ENCODE peak calls at places on chromosomes 7 and 10, in nine cellular contexts. One of them, this sample, is unnamed.

GRCh38 chr7:141073173-141073640 is 657 bp upstream of the TMEM178B start:
- DNase-seq in stomach: no peak
- DNase-seq in BJ: no peak
- DNase-seq in cerebellar cortex: peak
- DNase-seq in EH: peak
- DNase-seq in activated naive CD4-positive, alpha-beta T cell: no peak
- DNase-seq in transverse colon: peak
- DNase-seq in posterior vena cava: no peak
- DNase-seq in GM20000: peak
- DNase-seq in this sample: peak

GRCh38 chr10:79313911-79314439 is 33.3 kb upstream of the PPIF start:
- DNase-seq in activated naive CD4-positive, alpha-beta T cell: no peak
- DNase-seq in posterior vena cava: no peak
- DNase-seq in transverse colon: no peak
- DNase-seq in GM20000: no peak
- DNase-seq in cerebellar cortex: no peak
- DNase-seq in stomach: no peak
- DNase-seq in BJ: no peak
- DNase-seq in EH: no peak
- DNase-seq in this sample: no peak

GRCh38 chr7:82044497-82045080 is 274.7 kb upstream of the HGF start:
- DNase-seq in stomach: peak
- DNase-seq in GM20000: peak
- DNase-seq in posterior vena cava: no peak
- DNase-seq in activated naive CD4-positive, alpha-beta T cell: no peak
- DNase-seq in BJ: no peak
- DNase-seq in transverse colon: peak
- DNase-seq in cerebellar cortex: peak
- DNase-seq in EH: peak
- DNase-seq in this sample: no peak

GRCh38 chr7:140390466-140391190 is 7.7 kb downstream of the SLC37A3 start:
- DNase-seq in GM20000: peak
- DNase-seq in posterior vena cava: peak
- DNase-seq in activated naive CD4-positive, alpha-beta T cell: no peak
- DNase-seq in cerebellar cortex: no peak
- DNase-seq in EH: peak
- DNase-seq in transverse colon: no peak
- DNase-seq in stomach: no peak
- DNase-seq in BJ: no peak
- DNase-seq in this sample: no peak

GRCh38 chr7:44213206-44213871 is 12.6 kb downstream of the YKT6 start:
- DNase-seq in stomach: no peak
- DNase-seq in cerebellar cortex: no peak
- DNase-seq in GM20000: peak
- DNase-seq in activated naive CD4-positive, alpha-beta T cell: no peak
- DNase-seq in posterior vena cava: peak
- DNase-seq in EH: no peak
- DNase-seq in transverse colon: no peak
- DNase-seq in BJ: no peak
- DNase-seq in this sample: no peak

GRCh38 chr7:10632707-10633106 is 341.0 kb upstream of the PHF14 start:
- DNase-seq in activated naive CD4-positive, alpha-beta T cell: no peak
- DNase-seq in stomach: no peak
- DNase-seq in EH: no peak
- DNase-seq in transverse colon: no peak
- DNase-seq in cerebellar cortex: no peak
- DNase-seq in GM20000: no peak
- DNase-seq in posterior vena cava: no peak
- DNase-seq in BJ: no peak
- DNase-seq in this sample: no peak

GRCh38 chr7:45710271-45711160 is 136.3 kb downstream of the ADCY1 start:
- DNase-seq in transverse colon: no peak
- DNase-seq in cerebellar cortex: no peak
- DNase-seq in activated naive CD4-positive, alpha-beta T cell: no peak
- DNase-seq in GM20000: no peak
- DNase-seq in posterior vena cava: peak
- DNase-seq in BJ: no peak
- DNase-seq in EH: no peak
- DNase-seq in stomach: no peak
- DNase-seq in this sample: no peak

GRCh38 chr7:99137418-99138180 is 6.3 kb downstream of the SMURF1 start:
- DNase-seq in cerebellar cortex: no peak
- DNase-seq in EH: peak
- DNase-seq in GM20000: no peak
- DNase-seq in activated naive CD4-positive, alpha-beta T cell: no peak
- DNase-seq in transverse colon: no peak
- DNase-seq in posterior vena cava: no peak
- DNase-seq in BJ: no peak
- DNase-seq in stomach: no peak
- DNase-seq in this sample: peak

GRCh38 chr10:14665304-14665703 is 109.4 kb downstream of the FAM107B start:
- DNase-seq in cerebellar cortex: no peak
- DNase-seq in GM20000: no peak
- DNase-seq in stomach: no peak
- DNase-seq in transverse colon: no peak
- DNase-seq in BJ: no peak
- DNase-seq in posterior vena cava: no peak
- DNase-seq in activated naive CD4-positive, alpha-beta T cell: no peak
- DNase-seq in EH: peak
- DNase-seq in this sample: peak

GRCh38 chr10:116989439-116989838 is 15.5 kb downstream of the SHTN1 start:
- DNase-seq in BJ: no peak
- DNase-seq in GM20000: no peak
- DNase-seq in transverse colon: no peak
- DNase-seq in cerebellar cortex: no peak
- DNase-seq in stomach: no peak
- DNase-seq in activated naive CD4-positive, alpha-beta T cell: no peak
- DNase-seq in EH: no peak
- DNase-seq in posterior vena cava: no peak
- DNase-seq in this sample: no peak

GRCh38 chr7:134472572-134473242 is 13.8 kb upstream of the AKR1B1 start:
- DNase-seq in cerebellar cortex: no peak
- DNase-seq in activated naive CD4-positive, alpha-beta T cell: no peak
- DNase-seq in BJ: no peak
- DNase-seq in GM20000: no peak
- DNase-seq in transverse colon: no peak
- DNase-seq in posterior vena cava: no peak
- DNase-seq in EH: no peak
- DNase-seq in stomach: no peak
- DNase-seq in this sample: no peak

GRCh38 chr10:93766918-93767317 is 9.2 kb downstream of the LGI1 start:
- DNase-seq in EH: no peak
- DNase-seq in GM20000: no peak
- DNase-seq in posterior vena cava: no peak
- DNase-seq in stomach: no peak
- DNase-seq in BJ: no peak
- DNase-seq in cerebellar cortex: no peak
- DNase-seq in transverse colon: no peak
- DNase-seq in activated naive CD4-positive, alpha-beta T cell: no peak
- DNase-seq in this sample: no peak

GRCh38 chr7:126700807-126701604 is 551.7 kb downstream of the GRM8 start:
- DNase-seq in activated naive CD4-positive, alpha-beta T cell: no peak
- DNase-seq in stomach: no peak
- DNase-seq in EH: peak
- DNase-seq in BJ: peak
- DNase-seq in posterior vena cava: peak
- DNase-seq in cerebellar cortex: no peak
- DNase-seq in transverse colon: peak
- DNase-seq in GM20000: peak
- DNase-seq in this sample: peak

GRCh38 chr7:1361756-1362125 is 97.5 kb downstream of the MICALL2 start:
- DNase-seq in activated naive CD4-positive, alpha-beta T cell: no peak
- DNase-seq in EH: no peak
- DNase-seq in stomach: no peak
- DNase-seq in GM20000: no peak
- DNase-seq in posterior vena cava: peak
- DNase-seq in transverse colon: no peak
- DNase-seq in cerebellar cortex: no peak
- DNase-seq in BJ: no peak
- DNase-seq in this sample: no peak

GRCh38 chr7:82704121-82704520 is 260.5 kb upstream of the CACNA2D1 start:
- DNase-seq in cerebellar cortex: no peak
- DNase-seq in EH: no peak
- DNase-seq in stomach: no peak
- DNase-seq in posterior vena cava: no peak
- DNase-seq in activated naive CD4-positive, alpha-beta T cell: no peak
- DNase-seq in BJ: no peak
- DNase-seq in GM20000: no peak
- DNase-seq in transverse colon: no peak
- DNase-seq in this sample: no peak

GRCh38 chr10:116665541-116666125 is 44.9 kb downstream of the PNLIPRP2 start:
- DNase-seq in EH: peak
- DNase-seq in stomach: no peak
- DNase-seq in posterior vena cava: peak
- DNase-seq in transverse colon: no peak
- DNase-seq in BJ: no peak
- DNase-seq in activated naive CD4-positive, alpha-beta T cell: no peak
- DNase-seq in GM20000: no peak
- DNase-seq in cerebellar cortex: no peak
- DNase-seq in this sample: no peak

This sample was measured in A549.